ENCODE peak calls at places on chromosome 12, in four cellular contexts. H, E, G and V are unnamed samples.

GRCh38 chr12:122721057-122721545 is 4.5 kb upstream of the HCAR3 start:
- DNase-seq in H (no peak), E (no peak), G (no peak), V (no peak)

GRCh38 chr12:77847665-77848431 is 17.2 kb downstream of the NAV3 start:
- DNase-seq in H (peak), E (peak), G (peak), V (peak)

GRCh38 chr12:65051196-65051595 is 69.9 kb downstream of the WIF1 start:
- DNase-seq in H (peak), E (no peak), G (no peak), V (no peak)

GRCh38 chr12:12807970-12808702 is 5.0 kb upstream of the DDX47 start:
- DNase-seq in H (peak), E (peak), G (peak), V (no peak)

GRCh38 chr12:56839489-56840442 is 76.6 kb downstream of the HSD17B6 start:
- DNase-seq in H (peak), E (peak), G (peak), V (no peak)

GRCh38 chr12:104130760-104131159 is 7.2 kb downstream of the NFYB start:
- DNase-seq in H (no peak), E (no peak), G (no peak), V (no peak)

GRCh38 chr12:124665516-124665915 is 98.1 kb upstream of the NCOR2 start:
- DNase-seq in H (no peak), E (peak), G (peak), V (no peak)

GRCh38 chr12:71840226-71840847 is 778 bp downstream of the TBC1D15 start:
- DNase-seq in H (peak), E (peak), G (peak), V (peak)

GRCh38 chr12:104213952-104214351 is 1.6 kb upstream of the TXNRD1 start:
- DNase-seq in H (peak), E (peak), G (peak), V (peak)

GRCh38 chr12:11026118-11026517 is 3.7 kb upstream of the TAS2R19 start:
- DNase-seq in H (no peak), E (no peak), G (no peak), V (no peak)

GRCh38 chr12:61891632-61892031 is 368.6 kb upstream of the USP15 start:
- DNase-seq in H (no peak), E (no peak), G (no peak), V (no peak)

GRCh38 chr12:130764073-130764472 is 48.0 kb upstream of the RIMBP2 start:
- DNase-seq in H (no peak), E (peak), G (peak), V (no peak)

GRCh38 chr12:22781339-22781738 is 156.4 kb downstream of the ETNK1 start:
- DNase-seq in H (no peak), E (no peak), G (no peak), V (no peak)

GRCh38 chr12:108729612-108730336 is 1.5 kb downstream of the CORO1C start:
- DNase-seq in H (peak), E (peak), G (peak), V (no peak)

GRCh38 chr12:67916266-67916970 is 72.8 kb upstream of the IFNG-AS1 start:
- DNase-seq in H (peak), E (no peak), G (no peak), V (no peak)

GRCh38 chr12:124637586-124637985 is 70.2 kb upstream of the NCOR2 start:
- DNase-seq in H (no peak), E (no peak), G (no peak), V (no peak)

GRCh38 chr12:95605875-95606274 is 54.6 kb upstream of the USP44 start:
- DNase-seq in H (no peak), E (peak), G (peak), V (no peak)

GRCh38 chr12:34295366-34296142 is 273.3 kb downstream of the ALG10 start:
- DNase-seq in H (no peak), E (no peak), G (no peak), V (no peak)

DNA sequence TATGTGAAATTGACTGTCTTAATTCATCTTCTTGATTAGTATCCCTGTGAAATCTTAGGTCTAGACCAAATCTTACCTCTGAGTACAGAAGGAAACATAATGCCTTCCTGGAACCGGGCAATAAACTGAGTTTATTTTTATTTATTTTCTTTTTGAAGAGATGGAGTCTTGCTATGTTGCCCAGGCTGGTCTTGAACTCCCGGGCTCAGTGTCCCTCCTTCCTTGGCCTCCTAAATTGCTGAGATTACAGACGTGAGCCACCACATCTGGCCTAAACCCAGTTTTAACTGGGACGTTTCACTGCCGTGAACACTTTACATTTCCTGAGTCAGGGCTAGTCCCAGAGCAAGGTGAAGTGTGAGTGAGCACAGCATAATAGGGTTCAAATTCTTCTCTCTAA is 714 bp downstream of the GUCY2C start:
- DNase-seq in H (no peak), E (no peak), G (no peak), V (no peak)
- H3K4me3 ChIP-seq in H (no peak), E (no peak), G (no peak), V (no peak)

DNA sequence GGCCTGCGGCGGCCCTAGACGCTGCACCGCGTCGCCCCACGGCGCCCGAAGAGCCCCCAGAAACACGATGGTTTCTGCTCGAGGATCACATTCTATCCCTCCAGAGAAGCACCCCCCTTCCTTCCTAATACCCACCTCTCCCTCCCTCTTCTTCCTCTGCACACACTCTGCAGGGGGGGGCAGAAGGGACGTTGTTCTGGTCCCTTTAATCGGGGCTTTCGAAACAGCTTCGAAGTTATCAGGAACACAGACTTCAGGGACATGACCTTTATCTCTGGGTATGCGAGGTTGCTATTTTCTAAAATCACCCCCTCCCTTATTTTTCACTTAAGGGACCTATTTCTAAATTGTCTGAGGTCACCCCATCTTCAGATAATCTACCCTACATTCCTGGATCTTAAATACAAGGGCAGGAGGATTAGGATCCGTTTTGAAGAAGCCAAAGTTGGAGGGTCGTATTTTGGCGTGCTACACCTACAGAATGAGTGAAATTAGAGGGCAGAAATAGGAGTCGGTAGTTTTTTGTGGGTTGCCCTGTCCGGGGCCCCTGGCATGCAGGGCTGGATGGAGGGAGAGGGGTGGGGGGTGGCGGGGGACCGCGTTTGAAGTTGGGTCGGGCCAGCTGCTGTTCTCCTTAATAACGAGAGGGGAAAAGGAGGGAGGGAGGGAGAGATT is 449 bp upstream of the CCND2 start:
- DNase-seq in H (no peak), E (no peak), G (no peak), V (no peak)
- H3K4me3 ChIP-seq in H (no peak), E (peak), G (no peak), V (peak)

GRCh38 chr12:113135178-113136127 is at the start of gene RASAL1:
- DNase-seq in H (no peak), E (no peak), G (no peak), V (no peak)
- H3K4me3 ChIP-seq in H (no peak), E (no peak), G (no peak), V (no peak)

DNA sequence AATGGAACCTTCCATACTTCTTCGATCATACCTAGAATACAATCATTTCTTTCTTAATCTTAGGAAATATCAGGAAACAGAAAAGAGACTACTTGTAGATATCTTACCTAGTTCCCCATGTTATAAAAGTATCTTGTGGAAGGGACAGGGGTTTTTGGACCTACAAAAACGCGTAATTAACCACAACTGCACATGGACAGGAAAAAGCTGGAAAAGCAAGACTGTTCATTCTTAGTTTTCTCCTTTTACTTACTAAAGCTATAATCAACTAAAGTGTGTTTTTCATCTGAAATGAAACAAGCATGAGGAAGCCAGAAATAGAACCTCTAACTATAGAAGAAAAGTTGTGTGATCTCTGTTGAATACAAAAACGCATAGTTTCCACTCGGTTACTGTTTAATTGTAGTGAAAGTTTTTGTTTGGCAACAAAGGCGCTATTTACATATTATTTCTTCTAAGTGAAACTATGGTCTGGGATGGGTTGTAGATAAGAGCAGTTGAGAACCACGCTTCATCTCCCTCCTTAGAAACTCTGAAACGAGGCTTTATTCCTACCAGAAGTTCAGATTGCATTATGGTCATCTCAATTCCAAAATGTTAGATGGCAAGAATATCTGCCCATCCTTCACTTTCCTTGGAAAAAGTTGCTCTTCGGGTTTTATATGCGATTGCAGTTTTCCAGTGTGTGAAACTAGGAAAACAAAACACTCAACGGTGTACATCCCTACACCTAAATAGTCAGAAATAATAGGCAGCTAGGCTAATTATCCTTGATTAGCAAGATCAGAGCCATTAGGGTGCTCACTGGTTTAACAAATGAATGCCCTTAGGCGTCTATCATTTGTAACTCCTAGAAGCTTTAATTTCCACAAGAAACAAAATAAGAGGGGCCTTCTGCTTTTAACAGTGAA is 1.1 kb downstream of the BCAT1 start:
- DNase-seq in H (no peak), E (peak), G (peak), V (no peak)
- H3K4me3 ChIP-seq in H (peak), E (peak), G (peak), V (peak)

DNA sequence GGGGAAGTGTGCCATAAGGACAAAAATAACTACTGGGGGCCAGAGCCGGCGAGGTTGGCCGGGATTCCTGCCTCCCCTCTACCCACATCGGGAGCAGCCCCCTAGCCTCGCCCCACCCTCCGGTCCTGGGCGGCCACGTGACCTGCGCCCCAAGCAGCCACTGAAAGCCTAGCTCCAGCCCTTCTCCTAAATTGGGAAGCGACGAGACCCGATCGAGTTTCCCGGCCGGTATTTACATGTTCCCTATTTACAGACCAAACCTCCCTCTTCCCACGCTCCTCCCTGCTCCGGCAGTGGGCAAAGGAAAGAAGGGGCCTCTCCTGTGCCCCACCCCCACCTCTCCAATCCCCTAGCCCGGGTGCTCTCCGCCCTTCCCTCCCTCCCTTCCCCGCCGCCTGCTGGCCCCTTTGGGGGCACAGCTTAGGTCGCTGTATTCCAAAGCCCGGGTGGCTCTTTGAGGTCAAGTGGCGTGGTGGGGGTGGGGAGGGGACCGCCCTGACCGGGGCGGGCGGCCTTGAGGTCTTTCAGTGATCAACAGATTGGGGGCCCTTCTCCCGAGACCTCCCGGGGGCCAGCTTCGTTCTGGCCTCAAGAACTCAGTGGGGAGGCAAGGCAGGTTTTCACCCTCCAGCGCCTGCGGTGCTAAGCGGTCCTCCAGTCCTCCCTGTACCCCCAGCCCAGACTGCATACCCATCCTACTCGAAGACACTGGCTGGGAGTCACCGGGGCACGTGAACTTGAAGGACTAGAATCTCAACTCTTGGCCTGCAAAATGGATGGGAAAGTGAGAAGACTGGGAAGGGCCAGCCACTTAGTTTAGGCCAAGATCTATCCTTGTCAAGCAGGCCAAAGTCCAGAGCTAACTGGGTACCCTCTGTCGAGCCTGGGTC is 6.3 kb upstream of the CTDSP2 start:
- DNase-seq in H (no peak), E (no peak), G (no peak), V (no peak)
- H3K4me3 ChIP-seq in H (peak), E (peak), G (no peak), V (peak)

GRCh38 chr12:120536064-120536791 is 2.1 kb downstream of the RNF10 start:
- DNase-seq in H (no peak), E (no peak), G (no peak), V (no peak)
- H3K4me3 ChIP-seq in H (peak), E (peak), G (peak), V (peak)

GRCh38 chr12:53496752-53497032 is 2.6 kb downstream of the MAP3K12 start:
- DNase-seq in H (no peak), E (peak), G (no peak), V (no peak)
- H3K4me3 ChIP-seq in H (peak), E (peak), G (peak), V (peak)